ENCODE peak calls at places on chromosomes 7 and 10, in four cellular contexts. C, V, K and P are unnamed samples.

GRCh38 chr7:27641576-27642230 is 21.0 kb downstream of the HIBADH start:
- DNase-seq in K (no peak), C (no peak), V (peak; percentile 38), P (no peak)

GRCh38 chr10:121497513-121497912 is 100.7 kb downstream of the FGFR2 start:
- DNase-seq in V (no peak), C (no peak), K (no peak), P (no peak)

GRCh38 chr7:50262916-50263690 is 41.4 kb upstream of the IKZF1 start:
- DNase-seq in C (no peak), V (no peak), K (no peak), P (no peak)

GRCh38 chr7:95244616-95245015 is 79.7 kb downstream of the PON1 start:
- DNase-seq in K (no peak), V (no peak), C (no peak), P (no peak)

GRCh38 chr10:3452683-3453388 is 280.3 kb upstream of the PITRM1 start:
- DNase-seq in V (peak; percentile 88), C (no peak), K (no peak), P (no peak)

GRCh38 chr7:22983257-22983855 is 30.6 kb downstream of the HYCC1 start:
- DNase-seq in K (no peak), C (no peak), V (peak; percentile 67), P (no peak)

GRCh38 chr10:75643405-75643804 is 212.0 kb downstream of the LRMDA start:
- DNase-seq in V (no peak), C (no peak), K (no peak), P (no peak)

GRCh38 chr10:78408671-78409472 is 375.2 kb downstream of the RPS24 start:
- DNase-seq in V (peak; percentile 73), C (no peak), K (peak; percentile 80), P (peak; percentile 90)

GRCh38 chr10:110994406-110994805 is 75.0 kb downstream of the SHOC2 start:
- DNase-seq in K (no peak), C (no peak), V (no peak), P (no peak)